ENCODE peak calls at places on chromosomes 3 and 15, in five cellular contexts. W is neural progenitor cell, L is HepG2, S is psoas muscle, V is uterus. Y is an unnamed sample.

GRCh38 chr15:60507596-60508424 is 28.9 kb upstream of the ICE2 start:
- DNase-seq in S (no peak), W (peak), L (peak), V (peak), Y (no peak)

GRCh38 chr3:53726654-53727053 is 119.6 kb downstream of the CHDH start:
- DNase-seq in W (peak), S (no peak), V (no peak), L (no peak), Y (no peak)

GRCh38 chr3:152073267-152073666 is 195.5 kb upstream of the MBNL1 start:
- DNase-seq in S (no peak), W (no peak), V (no peak), L (no peak), Y (no peak)

GRCh38 chr3:46019707-46020106 is 7.6 kb downstream of the XCR1 start:
- DNase-seq in S (no peak), V (no peak), W (no peak), L (no peak), Y (no peak)

GRCh38 chr3:40191850-40192448 is 117.6 kb upstream of the EIF1B start:
- DNase-seq in V (peak), W (peak), L (peak), S (peak), Y (no peak)

GRCh38 chr3:30855390-30855789 is 39.1 kb downstream of the GADL1 start:
- DNase-seq in V (no peak), S (no peak), W (no peak), L (no peak), Y (no peak)

GRCh38 chr15:73691398-73691797 is 7.2 kb downstream of the CD276 start:
- DNase-seq in L (no peak), S (peak), V (no peak), W (peak), Y (peak)

GRCh38 chr3:13244695-13245449 is 171.6 kb upstream of the IQSEC1 start:
- DNase-seq in L (no peak), S (no peak), W (no peak), V (no peak), Y (no peak)

GRCh38 chr3:76043746-76044145 is 258.4 kb upstream of the ZNF717 start:
- DNase-seq in W (peak), V (no peak), L (no peak), S (no peak), Y (no peak)

GRCh38 chr3:132488136-132488535 is 70.8 kb downstream of the DNAJC13 start:
- DNase-seq in L (no peak), W (no peak), S (no peak), V (no peak), Y (no peak)

GRCh38 chr3:181941250-181941649 is 229.5 kb downstream of the SOX2 start:
- DNase-seq in L (no peak), S (no peak), V (no peak), W (no peak), Y (no peak)

GRCh38 chr3:15333099-15333956 is 942 bp upstream of the SH3BP5 start:
- DNase-seq in V (no peak), L (no peak), S (no peak), W (no peak), Y (no peak)

GRCh38 chr15:90957105-90957790 is 2.6 kb downstream of the RCCD1 start:
- DNase-seq in S (no peak), W (peak), V (no peak), L (no peak), Y (no peak)

GRCh38 chr3:57980416-57980815 is 27.8 kb upstream of the FLNB start:
- DNase-seq in V (no peak), S (no peak), L (no peak), W (no peak), Y (no peak)

GRCh38 chr3:1987983-1988382 is 110.7 kb upstream of the CNTN4 start:
- DNase-seq in W (peak), S (no peak), V (no peak), L (no peak), Y (no peak)

GRCh38 chr15:78637776-78638435 is 3.1 kb downstream of the CHRNB4 start:
- DNase-seq in L (no peak), W (no peak), S (no peak), V (no peak), Y (no peak)

GRCh38 chr15:59569477-59569876 is 42.1 kb upstream of the GCNT3 start:
- DNase-seq in L (no peak), V (no peak), W (no peak), S (no peak), Y (no peak)

DNA sequence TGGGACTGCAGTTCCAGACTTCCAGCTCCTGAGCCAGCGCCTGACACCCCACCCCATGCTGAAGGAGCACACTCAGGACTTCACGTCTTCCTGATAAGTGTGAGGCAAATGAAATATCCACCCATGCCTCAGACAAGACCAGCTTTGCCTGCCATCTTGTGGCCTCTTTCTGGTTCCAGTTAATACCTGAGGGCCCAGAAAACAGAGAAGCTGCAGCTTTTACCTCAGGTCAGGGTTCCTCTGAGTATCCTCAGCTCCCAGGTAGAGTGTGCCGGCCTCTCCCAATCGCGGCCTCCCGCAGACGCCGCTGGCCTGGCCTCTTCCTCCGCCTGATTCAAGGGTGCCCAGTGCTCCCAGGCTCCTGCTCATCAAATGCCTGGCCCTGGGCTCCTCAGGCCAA is 5.1 kb upstream of the KLHL6 start:
- DNase-seq in W (peak), L (no peak), S (no peak), V (no peak), Y (no peak)
- TF ChIP-seq CTCF in W (peak), L (peak), S (peak), V (no peak), Y (no peak)

DNA sequence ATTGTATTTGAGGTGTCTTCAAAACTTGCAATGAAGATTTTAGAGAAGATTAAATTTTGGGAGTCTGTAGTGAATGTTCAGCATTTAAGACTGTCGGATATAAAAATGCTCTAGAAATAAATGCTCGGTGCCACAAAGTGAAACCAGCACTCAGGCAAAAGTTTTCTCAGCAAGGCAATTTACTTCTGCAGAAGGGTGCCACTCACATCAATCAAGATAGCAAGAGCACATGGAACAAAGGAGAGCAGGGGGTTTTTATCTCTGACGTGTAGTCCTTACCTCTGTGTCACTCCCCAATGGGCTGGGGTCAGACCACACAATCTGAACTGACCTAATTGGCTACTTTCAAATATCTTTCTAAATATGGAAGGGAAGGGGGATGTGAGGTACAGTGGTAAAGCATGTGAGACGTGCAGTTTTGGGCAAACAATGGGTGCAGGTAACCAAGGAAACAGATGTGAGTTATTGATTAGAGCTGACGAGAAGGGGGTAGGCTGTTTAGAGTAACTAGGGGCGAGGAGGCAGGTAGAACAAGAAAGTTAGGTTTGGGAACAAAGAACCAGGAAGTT is 23.4 kb upstream of the FXR1 start:
- DNase-seq in W (no peak), V (no peak), L (no peak), S (no peak), Y (no peak)
- H3K27ac ChIP-seq in W (peak), V (no peak), L (no peak), S (no peak), Y (no peak)

GRCh38 chr3:155585384-155585783 is 159.5 kb downstream of the PLCH1 start:
- DNase-seq in L (no peak), W (peak), S (no peak), V (no peak), Y (no peak)

DNA sequence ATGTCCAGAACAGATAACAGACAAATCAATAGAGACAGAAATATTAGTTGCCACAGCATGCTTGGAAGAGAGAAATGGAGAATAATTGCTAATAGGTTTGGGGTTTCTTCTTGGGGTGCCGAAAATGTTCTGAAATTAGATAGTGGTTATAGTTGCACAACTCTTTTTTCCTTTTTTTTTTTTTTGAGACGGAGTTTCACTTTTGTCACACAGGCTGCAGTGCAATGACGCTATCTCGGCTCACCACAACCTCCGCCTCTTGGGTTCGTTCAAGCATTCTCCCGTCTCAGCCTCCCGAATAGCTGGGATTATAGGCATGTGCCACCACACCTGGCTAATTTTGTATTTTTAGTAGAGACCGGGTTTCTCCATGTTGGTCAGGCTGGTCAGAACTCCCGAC is 163.3 kb downstream of the PLCH1 start:
- DNase-seq in W (no peak), V (no peak), S (no peak), L (no peak), Y (no peak)
- H3K4me3 ChIP-seq in W (no peak), V (no peak), S (no peak), L (no peak), Y (no peak)

GRCh38 chr3:106829206-106829605 is 548.0 kb upstream of the CCDC54 start:
- DNase-seq in S (no peak), V (no peak), L (no peak), W (peak), Y (no peak)
- TF ChIP-seq CTCF in S (no peak), V (no peak), L (no peak), W (no peak), Y (no peak)

Y was measured in coronary artery.